ENCODE peak calls at places on chromosomes 13 and 19, in six cellular contexts. D, F, X, B, U and S are unnamed samples.

GRCh38 chr19:7366701-7367420 is 18.1 kb downstream of the ARHGEF18 start:
- DNase-seq in D (no peak), F (no peak), X (peak; percentile 12), B (peak; percentile 76), U (peak; percentile 54), S (no peak)

GRCh38 chr13:40895715-40896184 is 106.3 kb downstream of the SLC25A15 start:
- DNase-seq in D (no peak), F (no peak), X (no peak), B (no peak), U (no peak), S (no peak)

GRCh38 chr19:42042455-42043170 is 27.4 kb downstream of the GRIK5 start:
- DNase-seq in D (no peak), F (no peak), X (no peak), B (no peak), U (no peak), S (no peak)

GRCh38 chr19:7734220-7735203 is 2.6 kb upstream of the CLEC4G start:
- DNase-seq in D (no peak), F (no peak), X (peak; percentile 37), B (no peak), U (no peak), S (no peak)

GRCh38 chr13:43159007-43159406 is 135.6 kb downstream of the DNAJC15 start:
- DNase-seq in D (no peak), F (no peak), X (peak; percentile 42), B (peak; percentile 54), U (peak; percentile 49), S (no peak)

GRCh38 chr13:43300817-43301216 is 277.4 kb downstream of the DNAJC15 start:
- DNase-seq in D (no peak), F (no peak), X (peak; percentile 86), B (no peak), U (no peak), S (no peak)

GRCh38 chr19:12789904-12790619 is 1.2 kb upstream of the JUNB start:
- DNase-seq in D (peak; percentile 99), F (peak; percentile 98), X (peak; percentile 98), B (peak; percentile 98), U (peak; percentile 93), S (peak; percentile 92)

GRCh38 chr19:35236638-35237400 is 8.3 kb upstream of the FAM187B start:
- DNase-seq in D (no peak), F (no peak), X (no peak), B (peak; percentile 67), U (no peak), S (no peak)

GRCh38 chr13:48434203-48434602 is 21.3 kb upstream of the LPAR6 start:
- DNase-seq in D (no peak), F (no peak), X (no peak), B (no peak), U (no peak), S (no peak)

GRCh38 chr19:58387338-58388174 is 487 bp downstream of the RPS5 start:
- DNase-seq in D (no peak), F (no peak), X (peak; percentile 34), B (no peak), U (no peak), S (no peak)

GRCh38 chr13:40667622-40667978 is 1.2 kb upstream of the FOXO1 start:
- DNase-seq in D (no peak), F (peak; percentile 59), X (no peak), B (peak; percentile 85), U (no peak), S (no peak)

GRCh38 chr19:58394821-58395219 is 636 bp upstream of the RNF225 start:
- DNase-seq in D (no peak), F (no peak), X (no peak), B (no peak), U (no peak), S (no peak)

GRCh38 chr13:47901451-47901850 is 99.6 kb downstream of the SUCLA2 start:
- DNase-seq in D (no peak), F (no peak), X (peak; percentile 54), B (no peak), U (peak; percentile 86), S (no peak)

GRCh38 chr13:111117289-111117688 is 2.2 kb downstream of the ARHGEF7 start:
- DNase-seq in D (no peak), F (no peak), X (peak; percentile 53), B (no peak), U (no peak), S (no peak)

GRCh38 chr13:111114362-111115050 is 604 bp upstream of the ARHGEF7 start:
- DNase-seq in D (peak; percentile 55), F (peak; percentile 43), X (peak; percentile 91), B (peak; percentile 68), U (peak; percentile 31), S (no peak)

GRCh38 chr13:111115841-111116500 is 861 bp downstream of the ARHGEF7 start:
- DNase-seq in D (peak; percentile 67), F (peak; percentile 45), X (peak; percentile 94), B (peak; percentile 52), U (peak; percentile 86), S (no peak)

GRCh38 chr13:111116830-111117229 is 1.7 kb downstream of the ARHGEF7 start:
- DNase-seq in D (no peak), F (no peak), X (peak; percentile 68), B (no peak), U (no peak), S (no peak)

GRCh38 chr13:111115051-111115840 is at the start of gene ARHGEF7:
- DNase-seq in D (no peak), F (peak; percentile 39), X (peak; percentile 69), B (peak; percentile 69), U (no peak), S (no peak)
- H3K4me3 ChIP-seq in D (peak within 1 kb of the TSS; percentile 56), F (peak within 1 kb of the TSS; percentile 47), X (peak within 1 kb of the TSS; percentile 78), B (peak within 1 kb of the TSS; percentile 96), U (peak within 1 kb of the TSS; percentile 61), S (peak within 1 kb of the TSS; percentile 63)

GRCh38 chr19:3357731-3358391 is 8.5 kb upstream of the NFIC start:
- DNase-seq in D (no peak), F (peak; percentile 53), X (peak; percentile 45), B (peak; percentile 72), U (no peak), S (no peak)

GRCh38 chr19:3356805-3357204 is 9.6 kb upstream of the NFIC start:
- DNase-seq in D (no peak), F (no peak), X (peak; percentile 16), B (no peak), U (no peak), S (no peak)

GRCh38 chr19:3358392-3358918 is 7.9 kb upstream of the NFIC start:
- DNase-seq in D (no peak), F (peak; percentile 63), X (no peak), B (no peak), U (no peak), S (no peak)

GRCh38 chr19:3358919-3359849 is 7.2 kb upstream of the NFIC start:
- DNase-seq in D (peak; percentile 84), F (peak; percentile 76), X (peak; percentile 76), B (peak; percentile 33), U (no peak), S (peak; percentile 59)

GRCh38 chr19:3357362-3357730 is 9.0 kb upstream of the NFIC start:
- DNase-seq in D (no peak), F (no peak), X (no peak), B (no peak), U (no peak), S (no peak)
- H3K27ac ChIP-seq in D (no peak overlapping the region), F (peak overlapping the region; percentile 82), X (no peak overlapping the region), B (no peak overlapping the region), U (no peak overlapping the region), S (no peak overlapping the region)

GRCh38 chr19:49151339-49152217 is 3.6 kb downstream of the HRC start:
- DNase-seq in D (peak; percentile 80), F (peak; percentile 62), X (peak; percentile 72), B (peak; percentile 100), U (no peak), S (peak; percentile 26)
- H3K4me3 ChIP-seq in D (no peak overlapping the region), F (no peak overlapping the region), X (no peak overlapping the region), B (peak overlapping the region; percentile 96), U (peak overlapping the region; percentile 78), S (no peak overlapping the region)

GRCh38 chr19:47002106-47002766 is 17.4 kb upstream of the NPAS1 start:
- DNase-seq in D (peak; percentile 60), F (no peak), X (no peak), B (peak; percentile 60), U (no peak), S (no peak)
- H3K27ac ChIP-seq in D (no peak overlapping the region), F (no peak overlapping the region), X (no peak overlapping the region), B (no peak overlapping the region), U (no peak overlapping the region), S (no peak overlapping the region)

DNA sequence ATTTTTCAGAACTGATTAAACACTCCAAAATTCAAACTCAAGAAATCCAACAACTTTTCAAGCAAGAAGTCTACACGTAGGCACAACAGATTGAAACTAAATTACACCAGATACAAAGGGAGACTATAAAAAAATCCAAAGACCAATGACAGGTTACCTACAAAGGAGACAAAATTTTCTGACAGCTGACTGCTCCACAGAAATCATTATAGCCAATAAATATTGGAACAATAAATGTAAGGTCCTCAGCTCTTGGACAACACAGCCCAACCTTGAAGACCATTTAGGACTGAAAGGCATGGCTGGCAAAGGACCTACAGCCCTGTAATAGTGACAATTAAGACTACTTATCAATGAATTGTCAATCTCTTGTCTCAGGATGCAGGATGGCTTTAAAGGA is 15.9 kb downstream of the ZNF350 start:
- DNase-seq in D (no peak), F (no peak), X (no peak), B (no peak), U (no peak), S (no peak)
- H3K4me3 ChIP-seq in D (no peak overlapping the region), F (no peak overlapping the region), X (no peak overlapping the region), B (no peak overlapping the region), U (no peak overlapping the region), S (peak overlapping the region; percentile 3)

DNA sequence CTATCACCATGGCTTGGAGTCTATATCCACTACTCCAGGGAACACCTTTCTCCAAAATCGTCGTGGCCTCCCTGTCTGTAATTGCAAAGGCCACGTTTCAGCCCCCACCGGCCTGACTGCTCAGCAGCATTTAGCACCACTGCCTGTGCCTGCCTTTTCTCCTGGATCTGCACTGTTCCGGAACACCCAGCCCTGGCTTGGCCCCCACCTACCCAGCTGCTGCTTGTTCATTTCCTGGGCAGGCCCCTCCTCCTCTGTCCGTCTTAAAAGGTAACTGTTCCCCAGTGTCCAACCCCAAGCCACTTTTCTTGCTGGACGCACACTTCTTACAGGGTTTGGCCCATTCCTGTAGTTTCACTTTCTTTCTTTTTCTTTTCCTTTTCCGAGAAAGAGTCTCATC is 8.5 kb upstream of the SYT5 start:
- DNase-seq in D (no peak), F (no peak), X (no peak), B (no peak), U (no peak), S (no peak)
- H3K27ac ChIP-seq in D (no peak overlapping the region), F (no peak overlapping the region), X (peak overlapping the region; percentile 89), B (no peak overlapping the region), U (peak overlapping the region; percentile 77), S (no peak overlapping the region)

GRCh38 chr19:15401397-15401710 is 17.4 kb downstream of the AKAP8L start:
- DNase-seq in D (no peak), F (no peak), X (no peak), B (no peak), U (no peak), S (no peak)
- H3K4me3 ChIP-seq in D (no peak overlapping the region), F (no peak overlapping the region), X (no peak overlapping the region), B (no peak overlapping the region), U (no peak overlapping the region), S (no peak overlapping the region)